ENCODE peak calls at places on chromosomes 4 and X, in five cellular contexts. One of them, this sample, is unnamed.

GRCh38 chr4:155984398-155984797 is 30.7 kb upstream of the CTSO start:
- DNase-seq in HT-29: no peak
- DNase-seq in GM13976: no peak
- DNase-seq in NT2/D1: no peak
- DNase-seq in SK-N-SH: no peak
- DNase-seq in this sample: no peak

GRCh38 chrX:52341493-52341892 is 27.3 kb upstream of the XAGE2 start:
- DNase-seq in HT-29: no peak
- DNase-seq in GM13976: no peak
- DNase-seq in NT2/D1: no peak
- DNase-seq in SK-N-SH: no peak
- DNase-seq in this sample: no peak

GRCh38 chrX:10470009-10470408 is 150.4 kb downstream of the MID1 start:
- DNase-seq in HT-29: no peak
- DNase-seq in GM13976: no peak
- DNase-seq in NT2/D1: no peak
- DNase-seq in SK-N-SH: no peak
- DNase-seq in this sample: no peak

GRCh38 chr4:108130955-108131354 is 37.8 kb downstream of the LEF1 start:
- DNase-seq in HT-29: peak; percentile 11
- DNase-seq in GM13976: no peak
- DNase-seq in NT2/D1: no peak
- DNase-seq in SK-N-SH: no peak
- DNase-seq in this sample: no peak

GRCh38 chr4:185307136-185307950 is 88.4 kb downstream of the LRP2BP start:
- DNase-seq in HT-29: no peak
- DNase-seq in GM13976: peak; percentile 64
- DNase-seq in NT2/D1: peak; percentile 27
- DNase-seq in SK-N-SH: no peak
- DNase-seq in this sample: peak; percentile 97

GRCh38 chr4:45693746-45694145 is 430.1 kb downstream of the GABRG1 start:
- DNase-seq in HT-29: no peak
- DNase-seq in GM13976: no peak
- DNase-seq in NT2/D1: no peak
- DNase-seq in SK-N-SH: no peak
- DNase-seq in this sample: no peak

GRCh38 chrX:129086802-129087201 is 436.5 kb downstream of the SMARCA1 start:
- DNase-seq in HT-29: no peak
- DNase-seq in GM13976: no peak
- DNase-seq in NT2/D1: no peak
- DNase-seq in SK-N-SH: no peak
- DNase-seq in this sample: no peak

GRCh38 chr4:63085091-63085490 is 1324.2 kb downstream of the TECRL start:
- DNase-seq in HT-29: no peak
- DNase-seq in GM13976: no peak
- DNase-seq in NT2/D1: no peak
- DNase-seq in SK-N-SH: no peak
- DNase-seq in this sample: no peak

GRCh38 chr4:8647626-8648025 is 55.1 kb downstream of the CPZ start:
- DNase-seq in HT-29: no peak
- DNase-seq in GM13976: no peak
- DNase-seq in NT2/D1: no peak
- DNase-seq in SK-N-SH: no peak
- DNase-seq in this sample: no peak

GRCh38 chr4:108586778-108587177 is 33.6 kb upstream of the RPL34 start:
- DNase-seq in HT-29: no peak
- DNase-seq in GM13976: no peak
- DNase-seq in NT2/D1: no peak
- DNase-seq in SK-N-SH: no peak
- DNase-seq in this sample: no peak

This sample was measured in GM12878.